ENCODE peak calls at places on chromosomes 7 and 10, in seven cellular contexts. One of them, this sample, is unnamed. For H3K4me1, the result is how much of the 10 kb centered on the place peaks cover.

GRCh38 chr7:18426564-18427226 is 68.9 kb upstream of the HDAC9 start:
- DNase-seq in Peyer's patch: no peak
- DNase-seq in pancreas: no peak
- DNase-seq in fibroblast of lung: peak
- DNase-seq in breast epithelium: no peak
- DNase-seq in lower lobe of right lung: no peak
- DNase-seq in small intestine: no peak
- DNase-seq in this sample: no peak

GRCh38 chr7:92714280-92714679 is 122.1 kb downstream of the CDK6 start:
- DNase-seq in Peyer's patch: no peak
- DNase-seq in fibroblast of lung: no peak
- DNase-seq in breast epithelium: no peak
- DNase-seq in pancreas: no peak
- DNase-seq in lower lobe of right lung: no peak
- DNase-seq in small intestine: no peak
- DNase-seq in this sample: no peak

GRCh38 chr10:5089869-5090268 is 4.3 kb upstream of the AKR1C3 start:
- DNase-seq in Peyer's patch: no peak
- DNase-seq in fibroblast of lung: peak
- DNase-seq in pancreas: no peak
- DNase-seq in breast epithelium: no peak
- DNase-seq in lower lobe of right lung: no peak
- DNase-seq in small intestine: peak
- DNase-seq in this sample: no peak

GRCh38 chr10:103578782-103579382 is 85.4 kb downstream of the NEURL1 start:
- DNase-seq in lower lobe of right lung: no peak
- DNase-seq in small intestine: peak
- DNase-seq in pancreas: peak
- DNase-seq in fibroblast of lung: no peak
- DNase-seq in breast epithelium: no peak
- DNase-seq in Peyer's patch: peak
- DNase-seq in this sample: no peak

GRCh38 chr10:127196227-127196954 is at the start of gene INSYN2A:
- DNase-seq in breast epithelium: no peak
- DNase-seq in pancreas: no peak
- DNase-seq in lower lobe of right lung: no peak
- DNase-seq in small intestine: peak
- DNase-seq in fibroblast of lung: peak
- DNase-seq in Peyer's patch: no peak
- DNase-seq in this sample: no peak

GRCh38 chr10:102616071-102616770 is 28.1 kb upstream of the TRIM8 start:
- DNase-seq in lower lobe of right lung: peak
- DNase-seq in Peyer's patch: peak
- DNase-seq in pancreas: no peak
- DNase-seq in breast epithelium: no peak
- DNase-seq in fibroblast of lung: peak
- DNase-seq in small intestine: peak
- DNase-seq in this sample: no peak

GRCh38 chr10:1625079-1625478 is 112.2 kb downstream of the ADARB2 start:
- DNase-seq in fibroblast of lung: no peak
- DNase-seq in lower lobe of right lung: no peak
- DNase-seq in pancreas: no peak
- DNase-seq in breast epithelium: no peak
- DNase-seq in small intestine: no peak
- DNase-seq in Peyer's patch: no peak
- DNase-seq in this sample: no peak

GRCh38 chr7:69843653-69844052 is 245.4 kb downstream of the AUTS2 start:
- DNase-seq in breast epithelium: no peak
- DNase-seq in fibroblast of lung: no peak
- DNase-seq in pancreas: no peak
- DNase-seq in lower lobe of right lung: no peak
- DNase-seq in Peyer's patch: no peak
- DNase-seq in small intestine: no peak
- DNase-seq in this sample: no peak

GRCh38 chr7:99767662-99768061 is 16.3 kb downstream of the CYP3A4 start:
- DNase-seq in small intestine: no peak
- DNase-seq in fibroblast of lung: no peak
- DNase-seq in lower lobe of right lung: no peak
- DNase-seq in Peyer's patch: no peak
- DNase-seq in pancreas: no peak
- DNase-seq in breast epithelium: no peak
- DNase-seq in this sample: no peak

GRCh38 chr7:30650455-30650854 is 31.8 kb downstream of the CRHR2 start:
- DNase-seq in breast epithelium: no peak
- DNase-seq in small intestine: no peak
- DNase-seq in fibroblast of lung: no peak
- DNase-seq in Peyer's patch: peak
- DNase-seq in lower lobe of right lung: no peak
- DNase-seq in pancreas: no peak
- DNase-seq in this sample: no peak

GRCh38 chr10:100970914-100971811 is 1.9 kb downstream of the SEMA4G start:
- DNase-seq in small intestine: peak
- DNase-seq in Peyer's patch: peak
- DNase-seq in pancreas: no peak
- DNase-seq in fibroblast of lung: no peak
- DNase-seq in breast epithelium: peak
- DNase-seq in lower lobe of right lung: no peak
- DNase-seq in this sample: no peak

GRCh38 chr7:70316745-70317144 is 718.5 kb downstream of the AUTS2 start:
- DNase-seq in pancreas: no peak
- DNase-seq in small intestine: no peak
- DNase-seq in lower lobe of right lung: no peak
- DNase-seq in breast epithelium: no peak
- DNase-seq in fibroblast of lung: no peak
- DNase-seq in Peyer's patch: no peak
- DNase-seq in this sample: no peak

GRCh38 chr7:122304604-122304975 is at the start of gene FEZF1:
- DNase-seq in Peyer's patch: no peak
- DNase-seq in pancreas: no peak
- DNase-seq in breast epithelium: no peak
- DNase-seq in lower lobe of right lung: peak
- DNase-seq in fibroblast of lung: no peak
- DNase-seq in small intestine: no peak
- DNase-seq in this sample: no peak

GRCh38 chr7:28107960-28108359 is 72.6 kb downstream of the JAZF1 start:
- DNase-seq in breast epithelium: no peak
- DNase-seq in Peyer's patch: no peak
- DNase-seq in small intestine: no peak
- DNase-seq in pancreas: no peak
- DNase-seq in lower lobe of right lung: no peak
- DNase-seq in fibroblast of lung: no peak
- DNase-seq in this sample: no peak

GRCh38 chr7:40675741-40676140 is 540.9 kb downstream of the SUGCT start:
- DNase-seq in lower lobe of right lung: no peak
- DNase-seq in Peyer's patch: no peak
- DNase-seq in pancreas: no peak
- DNase-seq in small intestine: no peak
- DNase-seq in fibroblast of lung: no peak
- DNase-seq in breast epithelium: no peak
- DNase-seq in this sample: no peak

DNA sequence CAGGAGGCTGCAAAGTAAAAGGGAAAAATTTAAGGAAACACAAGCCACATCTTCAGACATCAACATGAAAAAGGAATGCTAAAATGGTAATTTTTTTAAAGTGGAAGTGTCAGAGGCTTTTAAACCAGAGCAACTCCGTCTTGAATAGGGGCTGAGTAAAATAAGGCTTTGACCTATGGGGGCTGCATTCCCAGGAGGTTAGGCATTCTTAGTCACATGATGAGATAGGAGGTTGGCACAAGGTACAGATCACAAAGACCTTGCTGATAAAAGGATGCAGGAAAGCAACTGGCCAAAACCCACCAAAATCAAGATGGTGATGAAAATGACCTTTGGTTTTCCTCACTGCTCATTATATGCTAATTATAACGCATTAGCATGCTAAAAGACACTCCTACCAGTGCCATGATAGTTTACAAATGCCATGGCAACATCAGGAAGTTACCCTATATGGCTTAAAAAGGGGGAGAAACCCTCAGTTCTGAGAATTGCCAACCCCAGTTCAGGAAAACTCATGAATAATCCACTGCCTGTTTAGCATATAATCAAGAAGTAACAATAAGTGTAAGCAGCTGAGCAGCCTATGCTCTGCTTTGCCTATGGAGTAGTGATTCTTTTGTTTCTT is 128.3 kb downstream of the SKAP2 start:
- DNase-seq in breast epithelium: no peak
- DNase-seq in fibroblast of lung: no peak
- DNase-seq in Peyer's patch: no peak
- DNase-seq in pancreas: no peak
- DNase-seq in small intestine: no peak
- DNase-seq in lower lobe of right lung: no peak
- DNase-seq in this sample: no peak
- H3K4me1 ChIP-seq in breast epithelium: under half
- H3K4me1 ChIP-seq in fibroblast of lung: under half
- H3K4me1 ChIP-seq in Peyer's patch: under half
- H3K4me1 ChIP-seq in pancreas: under half
- H3K4me1 ChIP-seq in small intestine: under half
- H3K4me1 ChIP-seq in lower lobe of right lung: under half
- H3K4me1 ChIP-seq in this sample: under half

GRCh38 chr10:35378547-35379210 is 42.4 kb downstream of the CCNY start:
- DNase-seq in breast epithelium: no peak
- DNase-seq in pancreas: no peak
- DNase-seq in Peyer's patch: no peak
- DNase-seq in lower lobe of right lung: no peak
- DNase-seq in fibroblast of lung: no peak
- DNase-seq in small intestine: no peak
- DNase-seq in this sample: no peak

GRCh38 chr10:35377050-35377723 is 40.9 kb downstream of the CCNY start:
- DNase-seq in breast epithelium: no peak
- DNase-seq in fibroblast of lung: no peak
- DNase-seq in pancreas: no peak
- DNase-seq in small intestine: no peak
- DNase-seq in Peyer's patch: no peak
- DNase-seq in lower lobe of right lung: no peak
- DNase-seq in this sample: no peak

GRCh38 chr10:35375091-35375765 is 38.9 kb downstream of the CCNY start:
- DNase-seq in small intestine: no peak
- DNase-seq in pancreas: no peak
- DNase-seq in lower lobe of right lung: no peak
- DNase-seq in breast epithelium: no peak
- DNase-seq in fibroblast of lung: no peak
- DNase-seq in Peyer's patch: no peak
- DNase-seq in this sample: no peak

GRCh38 chr10:35382096-35382495 is 45.8 kb downstream of the CCNY start:
- DNase-seq in small intestine: no peak
- DNase-seq in lower lobe of right lung: no peak
- DNase-seq in Peyer's patch: no peak
- DNase-seq in fibroblast of lung: no peak
- DNase-seq in pancreas: no peak
- DNase-seq in breast epithelium: no peak
- DNase-seq in this sample: no peak

DNA sequence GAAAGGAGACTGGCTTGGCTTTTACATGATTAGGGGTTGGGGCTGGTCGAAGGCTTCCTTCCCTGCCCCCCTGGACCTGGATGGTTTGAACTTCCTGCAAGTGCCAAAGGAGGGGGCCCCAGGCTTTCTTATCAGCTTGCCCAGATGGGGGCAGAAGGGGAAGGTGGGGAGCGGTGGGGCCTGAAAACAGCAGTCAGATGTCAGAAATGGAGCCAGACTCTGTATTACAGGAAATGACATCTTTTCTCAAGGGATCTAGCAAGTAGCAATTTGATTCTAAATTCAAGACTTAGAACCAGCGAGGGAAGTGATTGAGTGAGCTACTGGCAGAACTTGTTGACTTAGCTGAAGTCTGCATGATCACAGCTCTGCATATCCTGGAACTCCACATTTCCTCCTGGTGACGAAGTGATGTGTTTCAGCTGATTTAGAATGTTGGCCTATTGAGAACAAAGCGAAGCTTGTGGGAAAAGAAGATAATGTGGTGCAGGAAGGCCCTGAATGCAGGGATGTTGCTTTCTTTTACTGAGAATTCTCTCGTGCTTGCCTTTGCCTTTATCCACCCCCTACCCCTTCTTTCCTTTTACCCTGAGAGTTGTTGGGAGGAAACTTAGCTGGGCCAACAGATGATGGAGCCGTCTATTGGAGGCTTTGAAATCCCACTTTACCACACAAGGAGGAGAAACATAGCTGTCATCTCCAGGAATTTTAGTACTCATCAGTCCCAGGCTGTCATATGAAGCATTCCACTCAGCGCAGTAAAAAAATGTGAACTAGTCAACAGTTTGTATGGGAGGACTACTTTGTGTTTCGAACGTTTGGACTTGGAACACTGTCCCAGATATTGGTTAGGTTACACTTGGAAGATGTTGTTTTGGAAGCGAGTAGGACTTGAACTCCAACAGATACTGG is 43.2 kb downstream of the CCNY start:
- DNase-seq in small intestine: no peak
- DNase-seq in pancreas: no peak
- DNase-seq in lower lobe of right lung: no peak
- DNase-seq in breast epithelium: no peak
- DNase-seq in Peyer's patch: peak
- DNase-seq in fibroblast of lung: peak
- DNase-seq in this sample: no peak
- H3K4me1 ChIP-seq in small intestine: under half
- H3K4me1 ChIP-seq in pancreas: under half
- H3K4me1 ChIP-seq in lower lobe of right lung: under half
- H3K4me1 ChIP-seq in breast epithelium: under half
- H3K4me1 ChIP-seq in Peyer's patch: under half
- H3K4me1 ChIP-seq in fibroblast of lung: under half
- H3K4me1 ChIP-seq in this sample: under half

GRCh38 chr7:142808461-142808801 is 37.7 kb downstream of the PRSS2 start:
- DNase-seq in Peyer's patch: no peak
- DNase-seq in breast epithelium: no peak
- DNase-seq in lower lobe of right lung: no peak
- DNase-seq in small intestine: peak
- DNase-seq in fibroblast of lung: no peak
- DNase-seq in pancreas: no peak
- DNase-seq in this sample: no peak
- H3K4me1 ChIP-seq in Peyer's patch: half or more
- H3K4me1 ChIP-seq in breast epithelium: under half
- H3K4me1 ChIP-seq in lower lobe of right lung: under half
- H3K4me1 ChIP-seq in small intestine: under half
- H3K4me1 ChIP-seq in fibroblast of lung: under half
- H3K4me1 ChIP-seq in pancreas: under half
- H3K4me1 ChIP-seq in this sample: under half

DNA sequence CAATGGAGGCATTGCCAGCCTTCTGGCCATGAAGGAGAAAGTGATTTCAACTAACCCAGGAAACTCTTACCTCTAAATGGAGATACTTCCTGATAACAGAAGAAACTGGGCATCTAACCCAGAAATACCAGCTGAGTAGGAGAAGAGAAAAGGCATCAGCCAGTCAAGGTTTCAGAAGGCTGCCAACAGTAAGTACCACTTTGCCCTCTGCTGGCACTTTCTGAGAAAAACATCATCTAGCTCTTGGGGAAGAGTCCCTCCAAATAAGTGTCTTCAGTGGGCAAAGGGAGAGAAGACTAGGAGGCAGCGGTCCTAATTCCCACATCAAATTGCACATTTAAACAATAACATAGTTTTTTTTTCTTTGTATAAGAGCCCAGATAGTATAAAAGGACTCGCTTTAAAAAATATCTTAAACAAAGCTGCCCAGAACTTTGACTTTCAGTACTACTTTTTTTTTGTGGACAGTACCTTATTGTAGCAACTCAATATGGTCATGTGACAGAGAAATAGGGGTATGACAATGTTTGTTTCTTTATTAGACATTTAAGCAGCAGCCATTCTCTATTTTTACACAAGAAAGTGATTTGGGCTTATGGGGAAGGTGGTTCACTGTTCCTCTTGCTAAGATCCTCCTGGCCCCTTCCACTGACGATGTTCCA is 157.3 kb downstream of the CTTNBP2 start:
- DNase-seq in breast epithelium: no peak
- DNase-seq in pancreas: no peak
- DNase-seq in fibroblast of lung: peak
- DNase-seq in Peyer's patch: peak
- DNase-seq in small intestine: peak
- DNase-seq in lower lobe of right lung: no peak
- DNase-seq in this sample: no peak
- H3K4me1 ChIP-seq in breast epithelium: under half
- H3K4me1 ChIP-seq in pancreas: under half
- H3K4me1 ChIP-seq in fibroblast of lung: under half
- H3K4me1 ChIP-seq in Peyer's patch: under half
- H3K4me1 ChIP-seq in small intestine: under half
- H3K4me1 ChIP-seq in lower lobe of right lung: under half
- H3K4me1 ChIP-seq in this sample: under half